ENCODE peak calls at places on chromosomes 11 and 22, in four cellular contexts. H is colonic mucosa; R is mammary epithelial cell; U is CD8-positive, alpha-beta memory T cell. F is an unnamed sample.

GRCh38 chr11:112363527-112363926 is 102.9 kb upstream of the PLET1 start:
- DNase-seq in U (no peak), H (no peak), R (no peak), F (no peak)

GRCh38 chr22:17780116-17780740 is 6.0 kb upstream of the BID start:
- DNase-seq in U (no peak), R (no peak), H (no peak), F (no peak)

GRCh38 chr11:44904261-44905080 is 46.2 kb downstream of the TP53I11 start:
- DNase-seq in H (no peak), U (no peak), R (no peak), F (no peak)

GRCh38 chr11:12862761-12863469 is 146.2 kb upstream of the RASSF10 start:
- DNase-seq in U (no peak), H (no peak), R (peak; percentile 24), F (peak; percentile 20)

GRCh38 chr22:24803064-24803542 is 2.9 kb upstream of the SGSM1 start:
- DNase-seq in H (peak; percentile 83), U (peak; percentile 60), R (no peak), F (peak; percentile 37)

GRCh38 chr11:106786251-106786650 is 232.0 kb downstream of the GUCY1A2 start:
- DNase-seq in H (no peak), R (no peak), U (no peak), F (no peak)

GRCh38 chr22:25656724-25657123 is 85.3 kb upstream of the MYO18B start:
- DNase-seq in R (no peak), U (no peak), H (no peak), F (no peak)

GRCh38 chr22:29396126-29396525 is 7.8 kb upstream of the AP1B1 start:
- DNase-seq in U (no peak), H (no peak), R (no peak), F (no peak)

GRCh38 chr11:119228535-119229302 is 22.6 kb downstream of the CBL start:
- DNase-seq in U (no peak), H (no peak), R (no peak), F (no peak)

GRCh38 chr11:123255909-123256308 is 60.9 kb upstream of the CLMP start:
- DNase-seq in H (no peak), U (no peak), R (no peak), F (no peak)

GRCh38 chr11:71452354-71453020 is 516 bp upstream of the NADSYN1 start:
- DNase-seq in R (no peak), U (peak; percentile 82), H (peak; percentile 63), F (no peak)

GRCh38 chr11:109306322-109306721 is 115.7 kb upstream of the C11orf87 start:
- DNase-seq in R (peak; percentile 15), H (no peak), U (no peak), F (no peak)

GRCh38 chr11:44531636-44532035 is 33.8 kb upstream of the CD82 start:
- DNase-seq in H (no peak), U (no peak), R (no peak), F (no peak)

GRCh38 chr11:134369656-134370525 is 38.1 kb downstream of the GLB1L2 start:
- DNase-seq in H (no peak), R (no peak), U (peak; percentile 43), F (no peak)

DNA sequence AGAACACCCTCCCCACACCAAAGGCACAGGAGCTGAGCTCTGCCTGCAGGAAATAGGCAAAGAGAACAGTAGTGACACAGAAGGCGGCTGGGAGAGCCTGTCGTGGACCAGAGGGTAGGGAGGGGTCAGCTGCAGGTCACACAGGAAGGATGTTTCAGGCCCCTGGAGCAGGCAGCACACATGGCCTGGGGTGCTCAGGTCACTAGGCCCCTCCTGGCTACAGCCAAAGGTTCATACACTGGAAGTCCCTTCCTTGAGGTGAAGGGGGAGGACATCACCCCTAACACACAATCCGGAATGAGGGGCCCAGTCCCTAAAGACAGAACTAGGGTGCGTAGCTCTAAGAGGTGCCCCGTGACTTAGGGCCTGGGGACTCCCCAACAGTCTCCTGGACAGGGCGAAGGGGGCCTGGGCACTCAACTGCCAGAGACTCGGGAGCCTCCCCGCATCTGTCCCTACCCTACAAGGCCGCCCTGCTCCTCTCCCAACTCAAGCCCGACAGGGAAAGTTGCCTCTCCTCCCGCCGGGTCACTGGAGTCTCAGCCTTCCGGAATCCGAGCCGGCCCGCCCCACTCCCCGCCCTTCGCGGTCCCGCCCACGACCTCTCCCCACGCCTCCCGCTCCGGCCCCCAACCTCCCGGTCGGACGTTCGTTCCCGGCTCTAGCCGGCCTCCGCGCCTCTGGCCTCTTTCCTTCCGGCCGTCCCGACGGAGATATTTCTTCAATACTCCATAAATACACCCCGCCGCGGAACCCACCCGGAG is at the start of gene CYB5R2:
- DNase-seq in H (peak; percentile 85), R (no peak), U (no peak), F (peak; percentile 51)
- H3K27ac ChIP-seq in H (peak within 1 kb of the TSS; percentile 65), R (no peak within 1 kb of the TSS), U (no peak within 1 kb of the TSS), F (no peak within 1 kb of the TSS)

GRCh38 chr11:46917109-46918086 is 952 bp downstream of the LRP4 start:
- DNase-seq in H (peak; percentile 63), R (no peak), U (no peak), F (no peak)
- H3K27ac ChIP-seq in H (peak overlapping the region; percentile 1), R (peak overlapping the region; percentile 44), U (no peak overlapping the region), F (peak overlapping the region; percentile 93)

GRCh38 chr22:37647928-37648327 is 8.5 kb downstream of the SH3BP1 start:
- DNase-seq in H (peak; percentile 61), U (no peak), R (no peak), F (no peak)
- H3K27ac ChIP-seq in H (no peak overlapping the region), U (no peak overlapping the region), R (no peak overlapping the region), F (peak overlapping the region; percentile 67)

GRCh38 chr11:75495749-75496641 is 29.7 kb downstream of the GDPD5 start:
- DNase-seq in R (no peak), H (no peak), U (no peak), F (no peak)
- H3K27ac ChIP-seq in R (no peak overlapping the region), H (no peak overlapping the region), U (no peak overlapping the region), F (peak overlapping the region; percentile 11)

GRCh38 chr11:28140689-28141455 is 32.7 kb downstream of the METTL15 start:
- DNase-seq in U (no peak), R (peak; percentile 91), H (no peak), F (peak; percentile 76)
- H3K27ac ChIP-seq in U (no peak overlapping the region), R (peak overlapping the region; percentile 68), H (no peak overlapping the region), F (no peak overlapping the region)

DNA sequence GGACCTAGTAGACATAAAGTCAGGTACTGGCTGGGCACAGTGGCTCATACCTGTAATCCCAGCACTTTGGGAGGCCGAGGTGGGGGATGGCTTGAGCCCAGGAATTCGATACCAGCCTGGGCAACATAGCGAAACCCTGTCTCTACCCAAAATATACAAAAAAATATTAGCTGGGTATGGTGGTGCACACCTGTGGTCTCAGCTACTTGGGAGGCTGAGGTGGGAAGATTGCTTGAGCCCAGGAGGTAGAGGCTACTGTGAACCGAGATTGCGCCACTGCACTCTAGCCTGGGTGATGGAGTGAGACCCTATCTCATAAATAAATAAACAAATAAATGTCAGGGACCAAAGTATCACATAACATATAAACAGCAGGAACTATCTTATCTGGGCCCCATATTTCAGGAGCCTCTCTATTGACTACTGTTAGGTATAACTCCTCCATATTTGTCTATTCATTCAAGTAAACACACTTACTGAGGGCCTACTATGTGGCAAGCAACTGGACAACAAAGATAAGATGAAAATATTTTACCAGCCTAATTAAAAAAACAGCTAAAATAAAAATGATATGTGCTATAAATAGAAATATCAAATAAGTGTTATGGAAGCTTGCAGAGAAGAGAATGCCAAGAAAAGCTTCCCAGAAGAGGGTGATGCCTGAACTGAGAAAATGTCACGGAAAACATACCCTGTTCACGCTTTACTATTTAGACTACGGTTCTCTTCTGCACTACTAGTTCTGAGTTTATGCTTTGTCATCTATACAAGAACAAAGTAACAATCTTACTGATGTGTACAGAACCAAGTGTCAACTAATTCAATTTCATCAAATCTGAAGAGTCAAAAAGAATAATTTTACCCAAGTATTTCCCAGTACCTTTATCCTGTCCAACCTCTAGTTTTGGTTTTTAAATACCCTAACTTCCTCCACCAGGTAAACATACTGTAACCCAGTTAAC is 1.9 kb downstream of the NUP98 start:
- DNase-seq in R (no peak), U (no peak), H (no peak), F (no peak)
- H3K27ac ChIP-seq in R (no peak overlapping the region), U (peak overlapping the region; percentile 97), H (no peak overlapping the region), F (no peak overlapping the region)

GRCh38 chr11:93054881-93055280 is 85.4 kb downstream of the MTNR1B start:
- DNase-seq in H (no peak), R (peak; percentile 97), U (no peak), F (peak; percentile 88)
- H3K27ac ChIP-seq in H (no peak overlapping the region), R (peak overlapping the region; percentile 65), U (no peak overlapping the region), F (peak overlapping the region; percentile 76)

GRCh38 chr11:83007909-83008580 is 63.7 kb downstream of the RAB30 start:
- DNase-seq in R (no peak), U (no peak), H (peak; percentile 76), F (no peak)
- H3K27ac ChIP-seq in R (no peak overlapping the region), U (no peak overlapping the region), H (no peak overlapping the region), F (no peak overlapping the region)

GRCh38 chr11:7844521-7844920 is 47.8 kb upstream of the OR5P2 start:
- DNase-seq in R (no peak), U (no peak), H (no peak), F (no peak)
- H3K27ac ChIP-seq in R (no peak overlapping the region), U (no peak overlapping the region), H (no peak overlapping the region), F (no peak overlapping the region)